ENCODE peak calls at places on chromosomes 3 and 15, in five cellular contexts. X is IMR-90; C is stimulated activated CD8-positive, alpha-beta memory T cell treated with anti-CD3 and anti-CD28 coated beads, Interleukin-15, amount 100 ng/mL, for 24 hours; Y is right cardiac atrium; B is NCI-H774. V is an unnamed sample.

GRCh38 chr15:101489236-101489632 is 273 bp downstream of the PCSK6 start:
- DNase-seq in X (no peak), C (no peak), Y (peak; percentile 53), B (no peak), V (no peak)

GRCh38 chr3:16494906-16495580 is 18.5 kb downstream of the RFTN1 start:
- DNase-seq in X (no peak), C (no peak), Y (no peak), B (no peak), V (no peak)

GRCh38 chr3:177229791-177230190 is 32.5 kb upstream of the TBL1XR1 start:
- DNase-seq in X (peak; percentile 11), C (no peak), Y (no peak), B (no peak), V (no peak)

GRCh38 chr3:146052046-146052790 is 108.8 kb downstream of the PLOD2 start:
- DNase-seq in X (no peak), C (no peak), Y (no peak), B (no peak), V (no peak)

GRCh38 chr3:123791898-123792297 is 92.2 kb downstream of the MYLK start:
- DNase-seq in X (peak; percentile 56), C (no peak), Y (no peak), B (no peak), V (no peak)

GRCh38 chr3:140573011-140573410 is 104.9 kb upstream of the TRIM42 start:
- DNase-seq in X (no peak), C (no peak), Y (no peak), B (peak; percentile 56), V (no peak)

GRCh38 chr3:180594631-180595348 is 7.2 kb upstream of the TTC14 start:
- DNase-seq in X (peak; percentile 59), C (no peak), Y (no peak), B (peak; percentile 40), V (no peak)

GRCh38 chr3:109900774-109901173 is 563.4 kb upstream of the DPPA4 start:
- DNase-seq in X (no peak), C (no peak), Y (no peak), B (no peak), V (no peak)

GRCh38 chr3:14703791-14704190 is 28.9 kb downstream of the C3orf20 start:
- DNase-seq in X (no peak), C (no peak), Y (no peak), B (no peak), V (no peak)

GRCh38 chr3:100384735-100385134 is 16.2 kb downstream of the TOMM70 start:
- DNase-seq in X (peak; percentile 82), C (no peak), Y (no peak), B (no peak), V (no peak)

GRCh38 chr15:78050851-78051250 is 26.7 kb downstream of the TBC1D2B start:
- DNase-seq in X (no peak), C (no peak), Y (no peak), B (no peak), V (no peak)

GRCh38 chr3:139202226-139202958 is 141.4 kb upstream of the MRPS22 start:
- DNase-seq in X (no peak), C (no peak), Y (no peak), B (no peak), V (peak; percentile 20)

GRCh38 chr3:15815696-15816095 is 17.9 kb upstream of the ANKRD28 start:
- DNase-seq in X (peak; percentile 88), C (no peak), Y (no peak), B (no peak), V (no peak)

GRCh38 chr15:83846847-83847246 is 192.9 kb downstream of the ADAMTSL3 start:
- DNase-seq in X (peak; percentile 94), C (no peak), Y (no peak), B (no peak), V (no peak)

GRCh38 chr3:34323517-34323916 is 525.1 kb downstream of the PDCD6IP start:
- DNase-seq in X (no peak), C (no peak), Y (no peak), B (no peak), V (no peak)

GRCh38 chr3:194205675-194206133 is 69.8 kb downstream of the HES1 start:
- DNase-seq in X (no peak), C (no peak), Y (no peak), B (peak; percentile 82), V (no peak)

GRCh38 chr3:76063019-76063418 is 277.7 kb upstream of the ZNF717 start:
- DNase-seq in X (peak; percentile 82), C (no peak), Y (no peak), B (no peak), V (no peak)

GRCh38 chr3:8822141-8822540 is 52.7 kb upstream of the OXTR start:
- DNase-seq in X (peak; percentile 74), C (no peak), Y (no peak), B (no peak), V (no peak)

GRCh38 chr3:188589056-188589455 is 435.1 kb downstream of the LPP start:
- DNase-seq in X (no peak), C (no peak), Y (no peak), B (no peak), V (no peak)

GRCh38 chr3:132380979-132381944 is 36.0 kb upstream of the DNAJC13 start:
- DNase-seq in X (no peak), C (no peak), Y (no peak), B (no peak), V (no peak)

GRCh38 chr15:100108846-100109245 is 232.9 kb downstream of the ADAMTS17 start:
- DNase-seq in X (no peak), C (no peak), Y (no peak), B (no peak), V (no peak)

GRCh38 chr15:56989411-56989924 is 71.0 kb downstream of the TCF12 start:
- DNase-seq in X (peak; percentile 17), C (no peak), Y (no peak), B (no peak), V (no peak)

GRCh38 chr3:160179906-160180305 is 45.3 kb upstream of the C3orf80 start:
- DNase-seq in X (no peak), C (no peak), Y (no peak), B (no peak), V (no peak)

GRCh38 chr3:29773481-29773880 is 492.6 kb downstream of the RBMS3 start:
- DNase-seq in X (no peak), C (no peak), Y (no peak), B (no peak), V (no peak)

GRCh38 chr15:44194397-44195150 is 497 bp downstream of the FRMD5 start:
- DNase-seq in X (peak; percentile 85), C (peak; percentile 5), Y (peak; percentile 27), B (peak; percentile 64), V (no peak)

GRCh38 chr3:171526869-171527268 is 66.7 kb upstream of the TNIK start:
- DNase-seq in X (peak; percentile 87), C (no peak), Y (no peak), B (no peak), V (no peak)

GRCh38 chr15:60962087-60962486 is 267.0 kb downstream of the RORA start:
- DNase-seq in X (no peak), C (no peak), Y (no peak), B (no peak), V (no peak)

GRCh38 chr15:32028921-32029320 is 1.4 kb upstream of the CHRNA7 start:
- DNase-seq in X (no peak), C (no peak), Y (no peak), B (no peak), V (no peak)

GRCh38 chr15:45489690-45490238 is 32.8 kb downstream of the SLC30A4 start:
- DNase-seq in X (no peak), C (no peak), Y (no peak), B (no peak), V (no peak)

GRCh38 chr3:73863546-73864079 is 238.9 kb upstream of the PDZRN3 start:
- DNase-seq in X (no peak), C (no peak), Y (no peak), B (no peak), V (no peak)

GRCh38 chr3:53486961-53487654 is 7.3 kb upstream of the CACNA1D start:
- DNase-seq in X (no peak), C (no peak), Y (no peak), B (no peak), V (no peak)

GRCh38 chr3:129936757-129937156 is 37.8 kb upstream of the TRH start:
- DNase-seq in X (peak; percentile 28), C (no peak), Y (no peak), B (peak; percentile 60), V (peak; percentile 32)

GRCh38 chr15:80420658-80421057 is 16.5 kb downstream of the ARNT2 start:
- DNase-seq in X (no peak), C (no peak), Y (no peak), B (no peak), V (no peak)

GRCh38 chr3:139830817-139831216 is 104.2 kb upstream of the CLSTN2 start:
- DNase-seq in X (no peak), C (no peak), Y (peak; percentile 65), B (no peak), V (peak; percentile 73)

GRCh38 chr3:36677331-36678007 is 86.9 kb downstream of the DCLK3 start:
- DNase-seq in X (peak; percentile 90), C (no peak), Y (no peak), B (no peak), V (no peak)

GRCh38 chr15:70382009-70382749 is 284.5 kb upstream of the TLE3 start:
- DNase-seq in X (no peak), C (no peak), Y (no peak), B (no peak), V (no peak)